ENCODE peak calls at places on chromosomes 7 and 10, in nine cellular contexts. L is body of pancreas; F is colonic mucosa; W is transverse colon; X is spleen; V is breast epithelium; A is CD8-positive, alpha-beta T cell; D is lower lobe of right lung; O is adrenal gland. J is an unnamed sample.

GRCh38 chr10:104582604-104582951 is 58.5 kb upstream of the SORCS3 start:
- DNase-seq in L (no peak), F (no peak), W (no peak), X (no peak), V (no peak), A (no peak), D (no peak), O (no peak), J (peak; percentile 38)

GRCh38 chr7:75624134-75624832 is 114.5 kb downstream of the HIP1 start:
- DNase-seq in L (no peak), F (no peak), W (peak; percentile 34), X (peak; percentile 89), V (no peak), A (no peak), D (peak; percentile 87), O (peak; percentile 40), J (no peak)

GRCh38 chr7:157875230-157876179 is 538.7 kb downstream of the DNAJB6 start:
- DNase-seq in L (no peak), F (no peak), W (no peak), X (peak; percentile 81), V (no peak), A (peak; percentile 41), D (no peak), O (peak; percentile 31), J (peak; percentile 86)

GRCh38 chr10:77862595-77862994 is 64.0 kb downstream of the DLG5 start:
- DNase-seq in L (no peak), F (no peak), W (no peak), X (no peak), V (no peak), A (no peak), D (no peak), O (peak; percentile 49), J (no peak)

GRCh38 chr7:27482219-27482618 is 180.5 kb downstream of the HIBADH start:
- DNase-seq in L (no peak), F (no peak), W (no peak), X (no peak), V (no peak), A (no peak), D (no peak), O (no peak), J (no peak)

GRCh38 chr10:114634607-114634974 is 23.5 kb downstream of the ABLIM1 start:
- DNase-seq in L (peak; percentile 55), F (no peak), W (no peak), X (no peak), V (peak; percentile 73), A (no peak), D (peak; percentile 74), O (peak; percentile 93), J (no peak)

GRCh38 chr7:74164985-74165456 is 9.1 kb upstream of the EIF4H start:
- DNase-seq in L (peak; percentile 74), F (no peak), W (no peak), X (no peak), V (no peak), A (no peak), D (no peak), O (peak; percentile 66), J (peak; percentile 84)

GRCh38 chr10:99540673-99541531 is 8.2 kb downstream of the NKX2-3 start:
- DNase-seq in L (peak; percentile 49), F (no peak), W (peak; percentile 60), X (no peak), V (no peak), A (no peak), D (no peak), O (no peak), J (peak; percentile 79)

GRCh38 chr7:46178685-46179084 is 257.6 kb upstream of the IGFBP3 start:
- DNase-seq in L (no peak), F (no peak), W (no peak), X (no peak), V (no peak), A (no peak), D (no peak), O (no peak), J (no peak)

GRCh38 chr7:5665106-5666025 is 116.1 kb downstream of the RNF216 start:
- DNase-seq in L (peak; percentile 69), F (peak; percentile 86), W (peak; percentile 77), X (no peak), V (peak; percentile 68), A (peak; percentile 50), D (no peak), O (peak; percentile 70), J (peak; percentile 94)

GRCh38 chr10:92845926-92846325 is 2.4 kb upstream of the EXOC6 start:
- DNase-seq in L (no peak), F (no peak), W (no peak), X (no peak), V (no peak), A (no peak), D (no peak), O (no peak), J (no peak)

GRCh38 chr7:130069179-130069977 is 956 bp upstream of the KLHDC10 start:
- DNase-seq in L (no peak), F (no peak), W (no peak), X (no peak), V (peak; percentile 52), A (no peak), D (no peak), O (no peak), J (no peak)

GRCh38 chr7:114459574-114459973 is 45.0 kb downstream of the FOXP2 start:
- DNase-seq in L (no peak), F (no peak), W (no peak), X (no peak), V (no peak), A (no peak), D (no peak), O (no peak), J (no peak)

GRCh38 chr10:60239228-60239627 is 150.4 kb downstream of the ANK3 start:
- DNase-seq in L (no peak), F (no peak), W (no peak), X (no peak), V (no peak), A (no peak), D (no peak), O (no peak), J (no peak)

GRCh38 chr7:157228864-157229422 is 90.2 kb downstream of the UBE3C start:
- DNase-seq in L (no peak), F (no peak), W (no peak), X (no peak), V (no peak), A (peak; percentile 2), D (no peak), O (peak; percentile 13), J (peak; percentile 82)

GRCh38 chr10:103890194-103890658 is 27.8 kb downstream of the STN1 start:
- DNase-seq in L (peak; percentile 57), F (peak; percentile 86), W (peak; percentile 86), X (no peak), V (no peak), A (no peak), D (peak; percentile 65), O (no peak), J (no peak)

GRCh38 chr7:91852263-91852741 is 28.2 kb downstream of the MTERF1 start:
- DNase-seq in L (no peak), F (no peak), W (no peak), X (no peak), V (no peak), A (no peak), D (no peak), O (no peak), J (no peak)

DNA sequence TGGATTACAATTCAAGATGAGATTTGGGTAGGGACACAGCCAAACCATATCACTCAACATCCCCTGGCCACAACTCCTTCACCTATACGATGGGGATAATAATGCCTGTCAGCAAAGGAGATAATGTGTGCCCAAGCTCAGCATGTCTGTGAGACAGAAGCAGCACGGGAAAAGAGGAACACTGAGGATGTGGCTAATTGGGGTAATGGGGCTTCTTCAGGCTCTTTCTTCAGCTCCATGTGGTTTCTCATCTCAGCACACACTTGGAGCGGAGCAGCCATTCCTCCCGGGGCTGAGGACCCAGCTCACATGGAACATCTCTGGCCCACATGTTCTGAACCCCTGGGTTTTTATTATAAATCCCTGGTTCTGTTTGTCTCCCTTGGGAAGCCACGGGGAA is 136.0 kb upstream of the NAMPT start:
- DNase-seq in L (no peak), F (no peak), W (no peak), X (no peak), V (no peak), A (no peak), D (no peak), O (no peak), J (no peak)
- H3K27ac ChIP-seq in L (peak overlapping the region; percentile 69), F (peak overlapping the region; percentile 71), W (peak overlapping the region; percentile 78), X (peak overlapping the region; percentile 93), V (peak overlapping the region; percentile 88), A (no peak overlapping the region), D (peak overlapping the region; percentile 77), O (peak overlapping the region; percentile 70), J (no peak overlapping the region)

DNA sequence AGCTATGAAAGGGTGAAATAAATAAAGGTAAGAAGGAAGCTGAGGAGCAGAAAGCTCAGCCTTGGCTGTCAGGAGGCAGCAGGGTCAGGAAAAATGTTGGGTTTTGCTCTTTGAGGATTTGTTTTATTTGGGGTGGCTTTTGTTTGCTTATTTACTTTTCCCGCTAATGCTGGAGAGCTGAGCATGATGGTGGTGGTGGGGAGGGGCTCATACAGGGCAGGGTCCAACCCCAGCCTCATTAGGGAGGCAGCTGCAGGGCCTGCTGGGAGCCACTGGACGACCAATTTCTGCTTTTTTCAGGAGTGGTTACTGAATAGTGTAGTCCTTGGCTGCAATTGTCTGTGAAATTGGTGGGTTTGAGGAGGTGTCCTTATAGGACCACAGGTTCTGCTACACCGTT is 36.3 kb downstream of the CCM2 start:
- DNase-seq in L (no peak), F (no peak), W (no peak), X (no peak), V (no peak), A (no peak), D (no peak), O (no peak), J (no peak)
- H3K4me3 ChIP-seq in L (no peak overlapping the region), F (no peak overlapping the region), W (no peak overlapping the region), X (no peak overlapping the region), V (no peak overlapping the region), A (peak overlapping the region; percentile 29), D (no peak overlapping the region), O (no peak overlapping the region), J (peak overlapping the region; percentile 65)

DNA sequence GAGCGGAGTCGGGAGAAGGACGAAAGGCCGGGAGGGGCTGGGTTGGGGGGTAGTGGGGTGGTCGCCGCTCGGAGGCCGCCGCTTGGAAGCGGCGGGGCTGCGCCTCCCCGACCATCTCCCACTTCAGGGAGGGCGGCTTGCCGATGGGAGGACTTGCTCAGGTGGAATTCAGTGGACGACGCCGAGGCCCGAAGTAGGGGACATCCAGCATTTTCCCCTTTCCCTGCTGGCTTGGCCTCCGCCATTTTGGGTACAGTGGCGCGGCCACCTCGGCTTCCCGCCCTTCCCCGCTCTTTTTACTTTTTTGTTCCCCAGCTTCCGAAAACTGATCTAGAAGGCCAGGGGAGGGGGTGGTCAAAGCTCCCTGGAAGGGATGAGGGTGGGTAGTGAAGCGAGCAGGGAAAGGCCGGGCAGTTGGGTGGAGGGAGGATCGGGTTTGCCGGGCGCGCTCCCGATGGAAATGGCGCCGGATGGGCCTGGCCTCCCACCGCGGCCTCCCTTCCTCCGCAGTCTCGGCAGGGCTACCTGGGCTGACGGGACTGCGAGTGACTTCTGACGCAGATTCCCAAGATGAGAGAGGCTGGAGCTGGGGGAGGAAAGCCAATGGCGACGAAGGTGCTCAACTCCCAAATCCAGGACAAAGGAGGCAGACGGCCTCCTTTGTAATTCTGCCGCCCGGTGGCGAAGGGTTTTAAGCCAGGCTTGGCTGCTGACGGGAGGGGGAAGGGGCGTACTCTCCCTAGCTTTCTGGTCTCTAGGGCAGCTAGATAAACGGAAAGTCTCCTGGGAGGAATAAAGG is at the start of gene PBLD:
- DNase-seq in L (peak; percentile 75), F (peak; percentile 83), W (peak; percentile 77), X (peak; percentile 91), V (peak; percentile 56), A (peak; percentile 41), D (peak; percentile 81), O (peak; percentile 85), J (peak; percentile 90)
- TF ChIP-seq CTCF in L (peak; percentile 17), F (no peak), W (peak; percentile 29), X (no peak), V (peak; percentile 40), A (no peak), D (peak; percentile 39), O (no peak), J (peak; percentile 64)

GRCh38 chr10:30359373-30360206 is 10.5 kb upstream of the MTPAP start:
- DNase-seq in L (peak; percentile 80), F (peak; percentile 83), W (peak; percentile 78), X (peak; percentile 86), V (no peak), A (peak; percentile 30), D (peak; percentile 71), O (peak; percentile 55), J (peak; percentile 96)
- H3K27ac ChIP-seq in L (peak overlapping the region; percentile 48), F (no peak overlapping the region), W (no peak overlapping the region), X (no peak overlapping the region), V (no peak overlapping the region), A (no peak overlapping the region), D (no peak overlapping the region), O (no peak overlapping the region), J (no peak overlapping the region)